ENCODE peak calls at places on chromosomes 6 and 20, in six cellular contexts. One of them, this sample, is unnamed.
A peak's percentile ranks its signal among the peaks of the same experiment; 100 is the strongest.

GRCh38 chr20:17654649-17655285 is 27.3 kb downstream of the RRBP1 start:
- DNase-seq in transverse colon: peak; percentile 52
- DNase-seq in mucosa of descending colon: no peak
- DNase-seq in IMR-90: peak; percentile 52
- DNase-seq in hepatocyte: peak; percentile 64
- DNase-seq in astrocyte of the cerebellum: no peak
- DNase-seq in this sample: peak; percentile 80

GRCh38 chr6:33424855-33425667 is 5.2 kb downstream of the SYNGAP1 start:
- DNase-seq in astrocyte of the cerebellum: no peak
- DNase-seq in IMR-90: no peak
- DNase-seq in mucosa of descending colon: peak; percentile 57
- DNase-seq in hepatocyte: no peak
- DNase-seq in transverse colon: no peak
- DNase-seq in this sample: peak; percentile 32

GRCh38 chr6:125952764-125953501 is 3.6 kb upstream of the HINT3 start:
- DNase-seq in IMR-90: peak; percentile 53
- DNase-seq in transverse colon: peak; percentile 23
- DNase-seq in astrocyte of the cerebellum: no peak
- DNase-seq in mucosa of descending colon: peak; percentile 55
- DNase-seq in hepatocyte: peak; percentile 73
- DNase-seq in this sample: peak; percentile 77

GRCh38 chr6:70162972-70163371 is 139.9 kb downstream of the COL9A1 start:
- DNase-seq in IMR-90: no peak
- DNase-seq in astrocyte of the cerebellum: no peak
- DNase-seq in hepatocyte: no peak
- DNase-seq in transverse colon: no peak
- DNase-seq in mucosa of descending colon: no peak
- DNase-seq in this sample: no peak

GRCh38 chr20:62631336-62632317 is 10.7 kb upstream of the SLCO4A1 start:
- DNase-seq in mucosa of descending colon: no peak
- DNase-seq in IMR-90: no peak
- DNase-seq in hepatocyte: no peak
- DNase-seq in transverse colon: no peak
- DNase-seq in astrocyte of the cerebellum: no peak
- DNase-seq in this sample: no peak

GRCh38 chr20:43525016-43525415 is 17.5 kb downstream of the L3MBTL1 start:
- DNase-seq in IMR-90: no peak
- DNase-seq in mucosa of descending colon: no peak
- DNase-seq in hepatocyte: no peak
- DNase-seq in astrocyte of the cerebellum: no peak
- DNase-seq in transverse colon: no peak
- DNase-seq in this sample: no peak

GRCh38 chr6:153956807-153957206 is 82.2 kb upstream of the OPRM1 start:
- DNase-seq in transverse colon: no peak
- DNase-seq in IMR-90: no peak
- DNase-seq in astrocyte of the cerebellum: no peak
- DNase-seq in hepatocyte: no peak
- DNase-seq in mucosa of descending colon: no peak
- DNase-seq in this sample: peak; percentile 9

GRCh38 chr6:3744901-3745470 is 6.5 kb downstream of the PXDC1 start:
- DNase-seq in hepatocyte: no peak
- DNase-seq in astrocyte of the cerebellum: no peak
- DNase-seq in transverse colon: no peak
- DNase-seq in mucosa of descending colon: no peak
- DNase-seq in IMR-90: no peak
- DNase-seq in this sample: no peak

GRCh38 chr6:145736854-145737181 is 1.5 kb upstream of the EPM2A start:
- DNase-seq in astrocyte of the cerebellum: peak; percentile 24
- DNase-seq in IMR-90: peak; percentile 69
- DNase-seq in mucosa of descending colon: no peak
- DNase-seq in transverse colon: peak; percentile 8
- DNase-seq in hepatocyte: peak; percentile 32
- DNase-seq in this sample: peak; percentile 16

GRCh38 chr20:37506166-37506725 is 14.8 kb upstream of the NNAT start:
- DNase-seq in astrocyte of the cerebellum: no peak
- DNase-seq in hepatocyte: no peak
- DNase-seq in transverse colon: no peak
- DNase-seq in mucosa of descending colon: no peak
- DNase-seq in IMR-90: no peak
- DNase-seq in this sample: no peak

GRCh38 chr6:6890400-6890858 is 217.3 kb upstream of the RREB1 start:
- DNase-seq in IMR-90: no peak
- DNase-seq in hepatocyte: peak; percentile 54
- DNase-seq in mucosa of descending colon: peak; percentile 66
- DNase-seq in transverse colon: peak; percentile 56
- DNase-seq in astrocyte of the cerebellum: no peak
- DNase-seq in this sample: no peak

GRCh38 chr6:46565531-46565930 is 74.3 kb upstream of the RCAN2 start:
- DNase-seq in IMR-90: no peak
- DNase-seq in astrocyte of the cerebellum: no peak
- DNase-seq in transverse colon: no peak
- DNase-seq in mucosa of descending colon: no peak
- DNase-seq in hepatocyte: no peak
- DNase-seq in this sample: no peak

GRCh38 chr6:139640453-139640852 is 266.0 kb upstream of the CITED2 start:
- DNase-seq in IMR-90: no peak
- DNase-seq in astrocyte of the cerebellum: peak; percentile 47
- DNase-seq in hepatocyte: no peak
- DNase-seq in mucosa of descending colon: no peak
- DNase-seq in transverse colon: no peak
- DNase-seq in this sample: no peak

GRCh38 chr6:145015739-145016558 is 719.4 kb downstream of the EPM2A start:
- DNase-seq in IMR-90: peak; percentile 97
- DNase-seq in astrocyte of the cerebellum: peak; percentile 74
- DNase-seq in mucosa of descending colon: no peak
- DNase-seq in transverse colon: no peak
- DNase-seq in hepatocyte: peak; percentile 58
- DNase-seq in this sample: peak; percentile 94

GRCh38 chr20:15760217-15760567 is 813.1 kb downstream of the KIF16B start:
- DNase-seq in transverse colon: no peak
- DNase-seq in astrocyte of the cerebellum: no peak
- DNase-seq in mucosa of descending colon: no peak
- DNase-seq in IMR-90: no peak
- DNase-seq in hepatocyte: peak; percentile 5
- DNase-seq in this sample: no peak

GRCh38 chr20:16220826-16221225 is 352.4 kb downstream of the KIF16B start:
- DNase-seq in astrocyte of the cerebellum: no peak
- DNase-seq in IMR-90: no peak
- DNase-seq in hepatocyte: no peak
- DNase-seq in mucosa of descending colon: no peak
- DNase-seq in transverse colon: no peak
- DNase-seq in this sample: no peak

GRCh38 chr6:30047220-30047619 is 13.8 kb upstream of the POLR1H start:
- DNase-seq in IMR-90: no peak
- DNase-seq in hepatocyte: no peak
- DNase-seq in astrocyte of the cerebellum: no peak
- DNase-seq in transverse colon: no peak
- DNase-seq in mucosa of descending colon: no peak
- DNase-seq in this sample: no peak

GRCh38 chr20:1171461-1172093 is 13.2 kb downstream of the TMEM74B start:
- DNase-seq in astrocyte of the cerebellum: no peak
- DNase-seq in transverse colon: no peak
- DNase-seq in mucosa of descending colon: peak; percentile 41
- DNase-seq in IMR-90: peak; percentile 27
- DNase-seq in hepatocyte: peak; percentile 79
- DNase-seq in this sample: peak; percentile 60

GRCh38 chr20:46674253-46675083 is 14.8 kb downstream of the TP53RK start:
- DNase-seq in hepatocyte: no peak
- DNase-seq in mucosa of descending colon: no peak
- DNase-seq in IMR-90: no peak
- DNase-seq in astrocyte of the cerebellum: no peak
- DNase-seq in transverse colon: no peak
- DNase-seq in this sample: no peak

GRCh38 chr20:31981784-31982183 is 13.8 kb downstream of the XKR7 start:
- DNase-seq in hepatocyte: no peak
- DNase-seq in astrocyte of the cerebellum: no peak
- DNase-seq in transverse colon: no peak
- DNase-seq in IMR-90: no peak
- DNase-seq in mucosa of descending colon: no peak
- DNase-seq in this sample: no peak

GRCh38 chr6:106426258-106426657 is 65.7 kb downstream of the CRYBG1 start:
- DNase-seq in mucosa of descending colon: no peak
- DNase-seq in hepatocyte: no peak
- DNase-seq in transverse colon: no peak
- DNase-seq in astrocyte of the cerebellum: no peak
- DNase-seq in IMR-90: no peak
- DNase-seq in this sample: no peak

GRCh38 chr6:90217621-90218496 is 78.8 kb downstream of the BACH2 start:
- DNase-seq in astrocyte of the cerebellum: no peak
- DNase-seq in mucosa of descending colon: peak; percentile 49
- DNase-seq in hepatocyte: no peak
- DNase-seq in IMR-90: no peak
- DNase-seq in transverse colon: no peak
- DNase-seq in this sample: peak; percentile 5

GRCh38 chr6:1610497-1611321 is 994 bp downstream of the FOXC1 start:
- DNase-seq in mucosa of descending colon: no peak
- DNase-seq in IMR-90: peak; percentile 29
- DNase-seq in transverse colon: no peak
- DNase-seq in hepatocyte: peak; percentile 25
- DNase-seq in astrocyte of the cerebellum: no peak
- DNase-seq in this sample: no peak

GRCh38 chr6:13486679-13487121 is 700 bp downstream of the GFOD1 start:
- DNase-seq in mucosa of descending colon: peak; percentile 74
- DNase-seq in transverse colon: peak; percentile 65
- DNase-seq in hepatocyte: peak; percentile 60
- DNase-seq in astrocyte of the cerebellum: no peak
- DNase-seq in IMR-90: peak; percentile 61
- DNase-seq in this sample: peak; percentile 85

GRCh38 chr20:17202668-17203067 is 24.2 kb upstream of the PCSK2 start:
- DNase-seq in mucosa of descending colon: no peak
- DNase-seq in IMR-90: no peak
- DNase-seq in transverse colon: no peak
- DNase-seq in astrocyte of the cerebellum: no peak
- DNase-seq in hepatocyte: peak; percentile 6
- DNase-seq in this sample: no peak

GRCh38 chr6:11473008-11473740 is 64.4 kb upstream of the TMEM170B start:
- DNase-seq in astrocyte of the cerebellum: no peak
- DNase-seq in IMR-90: no peak
- DNase-seq in mucosa of descending colon: no peak
- DNase-seq in hepatocyte: no peak
- DNase-seq in transverse colon: no peak
- DNase-seq in this sample: no peak

GRCh38 chr20:10558635-10559187 is 115.1 kb downstream of the JAG1 start:
- DNase-seq in mucosa of descending colon: no peak
- DNase-seq in transverse colon: no peak
- DNase-seq in IMR-90: peak; percentile 99
- DNase-seq in hepatocyte: no peak
- DNase-seq in astrocyte of the cerebellum: peak; percentile 91
- DNase-seq in this sample: peak; percentile 91

GRCh38 chr20:5170341-5170740 is 43.5 kb downstream of the CDS2 start:
- DNase-seq in astrocyte of the cerebellum: no peak
- DNase-seq in hepatocyte: no peak
- DNase-seq in transverse colon: no peak
- DNase-seq in mucosa of descending colon: no peak
- DNase-seq in IMR-90: no peak
- DNase-seq in this sample: no peak

GRCh38 chr6:146913842-146914562 is 290.2 kb upstream of the STXBP5 start:
- DNase-seq in transverse colon: peak; percentile 26
- DNase-seq in IMR-90: peak; percentile 99
- DNase-seq in astrocyte of the cerebellum: peak; percentile 98
- DNase-seq in hepatocyte: peak; percentile 91
- DNase-seq in mucosa of descending colon: peak; percentile 28
- DNase-seq in this sample: peak; percentile 99

GRCh38 chr6:6176132-6176531 is 144.3 kb downstream of the F13A1 start:
- DNase-seq in transverse colon: no peak
- DNase-seq in astrocyte of the cerebellum: no peak
- DNase-seq in mucosa of descending colon: no peak
- DNase-seq in IMR-90: no peak
- DNase-seq in hepatocyte: no peak
- DNase-seq in this sample: no peak

GRCh38 chr20:48544402-48545333 is 283.1 kb downstream of the PREX1 start:
- DNase-seq in mucosa of descending colon: no peak
- DNase-seq in astrocyte of the cerebellum: no peak
- DNase-seq in IMR-90: no peak
- DNase-seq in transverse colon: peak; percentile 11
- DNase-seq in hepatocyte: peak; percentile 23
- DNase-seq in this sample: no peak

DNA sequence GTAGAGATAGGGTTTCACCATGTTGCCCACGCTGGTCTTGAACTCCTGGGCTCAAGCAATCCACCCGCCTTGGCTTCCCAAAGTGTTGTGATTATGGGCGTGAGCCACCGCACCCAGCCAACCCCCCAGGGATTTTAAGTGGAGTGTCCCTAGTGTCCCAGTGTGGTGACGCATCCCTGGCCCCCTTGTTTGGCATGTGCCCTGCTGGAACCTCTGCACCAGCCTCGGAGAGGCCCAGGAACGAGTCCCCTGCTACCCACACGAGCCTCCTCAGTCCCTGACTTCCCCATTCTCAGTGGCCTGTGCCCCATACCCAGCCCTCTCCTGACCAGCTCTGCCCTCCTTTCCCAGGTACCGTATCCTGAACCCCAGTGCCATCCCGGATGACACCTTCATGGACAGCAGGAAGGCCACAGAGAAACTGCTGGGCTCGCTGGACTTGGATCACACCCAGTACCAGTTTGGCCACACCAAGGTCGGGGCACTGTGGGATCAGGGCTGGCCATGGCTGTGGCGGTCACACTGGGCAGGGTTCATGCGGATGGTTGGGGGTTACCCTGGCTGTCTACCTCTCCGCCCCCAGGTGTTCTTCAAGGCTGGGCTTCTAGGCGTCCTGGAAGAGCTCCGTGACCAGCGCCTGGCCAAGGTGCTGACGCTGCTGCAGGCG is 37.2 kb downstream of the MYH7B start:
- DNase-seq in mucosa of descending colon: no peak
- DNase-seq in astrocyte of the cerebellum: no peak
- DNase-seq in hepatocyte: no peak
- DNase-seq in transverse colon: no peak
- DNase-seq in IMR-90: no peak
- DNase-seq in this sample: no peak
- H3K4me3 ChIP-seq in mucosa of descending colon: no peak overlapping the region
- H3K4me3 ChIP-seq in astrocyte of the cerebellum: no peak overlapping the region
- H3K4me3 ChIP-seq in hepatocyte: no peak overlapping the region
- H3K4me3 ChIP-seq in transverse colon: no peak overlapping the region
- H3K4me3 ChIP-seq in IMR-90: no peak overlapping the region
- H3K4me3 ChIP-seq in this sample: no peak overlapping the region

GRCh38 chr6:116561377-116562018 is 7.9 kb downstream of the CALHM4 start:
- DNase-seq in hepatocyte: peak; percentile 81
- DNase-seq in IMR-90: peak; percentile 75
- DNase-seq in transverse colon: peak; percentile 75
- DNase-seq in mucosa of descending colon: peak; percentile 75
- DNase-seq in astrocyte of the cerebellum: peak; percentile 55
- DNase-seq in this sample: peak; percentile 89
- TF ChIP-seq CTCF in hepatocyte: peak; percentile 94
- TF ChIP-seq CTCF in IMR-90: peak; percentile 89
- TF ChIP-seq CTCF in transverse colon: peak; percentile 95
- TF ChIP-seq CTCF in mucosa of descending colon: peak; percentile 80
- TF ChIP-seq CTCF in astrocyte of the cerebellum: peak; percentile 91
- TF ChIP-seq CTCF in this sample: peak; percentile 85

GRCh38 chr20:63895202-63895885 is 418 bp downstream of the DNAJC5 start:
- DNase-seq in mucosa of descending colon: no peak
- DNase-seq in transverse colon: no peak
- DNase-seq in IMR-90: no peak
- DNase-seq in astrocyte of the cerebellum: no peak
- DNase-seq in hepatocyte: no peak
- DNase-seq in this sample: no peak
- H3K4me3 ChIP-seq in mucosa of descending colon: peak overlapping the region; percentile 40
- H3K4me3 ChIP-seq in transverse colon: peak overlapping the region; percentile 63
- H3K4me3 ChIP-seq in IMR-90: peak overlapping the region; percentile 86
- H3K4me3 ChIP-seq in astrocyte of the cerebellum: peak overlapping the region; percentile 59
- H3K4me3 ChIP-seq in hepatocyte: peak overlapping the region; percentile 37
- H3K4me3 ChIP-seq in this sample: peak overlapping the region; percentile 57

GRCh38 chr6:5175195-5175594 is 85.6 kb downstream of the LYRM4 start:
- DNase-seq in mucosa of descending colon: no peak
- DNase-seq in hepatocyte: no peak
- DNase-seq in IMR-90: no peak
- DNase-seq in transverse colon: no peak
- DNase-seq in astrocyte of the cerebellum: no peak
- DNase-seq in this sample: no peak
- TF ChIP-seq CTCF in mucosa of descending colon: no peak
- TF ChIP-seq CTCF in hepatocyte: peak; percentile 36
- TF ChIP-seq CTCF in IMR-90: peak; percentile 26
- TF ChIP-seq CTCF in transverse colon: peak; percentile 12
- TF ChIP-seq CTCF in astrocyte of the cerebellum: peak; percentile 26
- TF ChIP-seq CTCF in this sample: peak; percentile 22

This sample was measured in foreskin fibroblast.